ENCODE peak calls at places on chromosomes 1 and 21, in six cellular contexts. One of them, this sample, is unnamed.

GRCh38 chr21:32549454-32549853 is 35.9 kb downstream of the TCP10L start:
- DNase-seq in ELF-1: no peak
- DNase-seq in non-pigmented ciliary epithelial cell: no peak
- DNase-seq in globus pallidus: no peak
- DNase-seq in NCI-H2029 treated with DMSO at 0.1 percent for 48 hours: no peak
- DNase-seq in stimulated activated CD8-positive, alpha-beta memory T cell treated with anti-CD3 and anti-CD28 coated beads, Interleukin-2, amount 100 ng/mL, for 48 hours: no peak
- DNase-seq in this sample: no peak

GRCh38 chr1:150420560-150421265 is 56.8 kb downstream of the RPRD2 start:
- DNase-seq in ELF-1: no peak
- DNase-seq in non-pigmented ciliary epithelial cell: no peak
- DNase-seq in globus pallidus: peak
- DNase-seq in NCI-H2029 treated with DMSO at 0.1 percent for 48 hours: peak
- DNase-seq in stimulated activated CD8-positive, alpha-beta memory T cell treated with anti-CD3 and anti-CD28 coated beads, Interleukin-2, amount 100 ng/mL, for 48 hours: no peak
- DNase-seq in this sample: no peak

GRCh38 chr1:66598670-66599069 is 64.7 kb downstream of the SGIP1 start:
- DNase-seq in ELF-1: peak
- DNase-seq in non-pigmented ciliary epithelial cell: peak
- DNase-seq in globus pallidus: no peak
- DNase-seq in NCI-H2029 treated with DMSO at 0.1 percent for 48 hours: no peak
- DNase-seq in stimulated activated CD8-positive, alpha-beta memory T cell treated with anti-CD3 and anti-CD28 coated beads, Interleukin-2, amount 100 ng/mL, for 48 hours: no peak
- DNase-seq in this sample: no peak

GRCh38 chr1:205261946-205262668 is 34.4 kb downstream of the TMCC2 start:
- DNase-seq in ELF-1: peak
- DNase-seq in non-pigmented ciliary epithelial cell: no peak
- DNase-seq in globus pallidus: peak
- DNase-seq in NCI-H2029 treated with DMSO at 0.1 percent for 48 hours: no peak
- DNase-seq in stimulated activated CD8-positive, alpha-beta memory T cell treated with anti-CD3 and anti-CD28 coated beads, Interleukin-2, amount 100 ng/mL, for 48 hours: no peak
- DNase-seq in this sample: no peak

GRCh38 chr1:86537928-86538695 is 8.8 kb upstream of the CLCA4 start:
- DNase-seq in ELF-1: no peak
- DNase-seq in non-pigmented ciliary epithelial cell: no peak
- DNase-seq in globus pallidus: no peak
- DNase-seq in NCI-H2029 treated with DMSO at 0.1 percent for 48 hours: no peak
- DNase-seq in stimulated activated CD8-positive, alpha-beta memory T cell treated with anti-CD3 and anti-CD28 coated beads, Interleukin-2, amount 100 ng/mL, for 48 hours: no peak
- DNase-seq in this sample: no peak

GRCh38 chr1:24343412-24344089 is 24.4 kb downstream of the GRHL3 start:
- DNase-seq in ELF-1: no peak
- DNase-seq in non-pigmented ciliary epithelial cell: no peak
- DNase-seq in globus pallidus: no peak
- DNase-seq in NCI-H2029 treated with DMSO at 0.1 percent for 48 hours: no peak
- DNase-seq in stimulated activated CD8-positive, alpha-beta memory T cell treated with anti-CD3 and anti-CD28 coated beads, Interleukin-2, amount 100 ng/mL, for 48 hours: no peak
- DNase-seq in this sample: no peak

GRCh38 chr21:39537571-39537970 is 75.2 kb upstream of the B3GALT5 start:
- DNase-seq in ELF-1: peak
- DNase-seq in non-pigmented ciliary epithelial cell: no peak
- DNase-seq in globus pallidus: no peak
- DNase-seq in NCI-H2029 treated with DMSO at 0.1 percent for 48 hours: no peak
- DNase-seq in stimulated activated CD8-positive, alpha-beta memory T cell treated with anti-CD3 and anti-CD28 coated beads, Interleukin-2, amount 100 ng/mL, for 48 hours: no peak
- DNase-seq in this sample: no peak

GRCh38 chr1:10634428-10635384 is 160.0 kb downstream of the PEX14 start:
- DNase-seq in ELF-1: no peak
- DNase-seq in non-pigmented ciliary epithelial cell: no peak
- DNase-seq in globus pallidus: no peak
- DNase-seq in NCI-H2029 treated with DMSO at 0.1 percent for 48 hours: no peak
- DNase-seq in stimulated activated CD8-positive, alpha-beta memory T cell treated with anti-CD3 and anti-CD28 coated beads, Interleukin-2, amount 100 ng/mL, for 48 hours: no peak
- DNase-seq in this sample: no peak

GRCh38 chr1:19351858-19352257 is 39.7 kb downstream of the SLC66A1 start:
- DNase-seq in ELF-1: no peak
- DNase-seq in non-pigmented ciliary epithelial cell: no peak
- DNase-seq in globus pallidus: no peak
- DNase-seq in NCI-H2029 treated with DMSO at 0.1 percent for 48 hours: no peak
- DNase-seq in stimulated activated CD8-positive, alpha-beta memory T cell treated with anti-CD3 and anti-CD28 coated beads, Interleukin-2, amount 100 ng/mL, for 48 hours: no peak
- DNase-seq in this sample: no peak

GRCh38 chr1:905811-906531 is 17.8 kb upstream of the SAMD11 start:
- DNase-seq in ELF-1: no peak
- DNase-seq in non-pigmented ciliary epithelial cell: no peak
- DNase-seq in globus pallidus: no peak
- DNase-seq in NCI-H2029 treated with DMSO at 0.1 percent for 48 hours: no peak
- DNase-seq in stimulated activated CD8-positive, alpha-beta memory T cell treated with anti-CD3 and anti-CD28 coated beads, Interleukin-2, amount 100 ng/mL, for 48 hours: no peak
- DNase-seq in this sample: no peak

GRCh38 chr1:203045821-203046594 is 19.7 kb downstream of the PPFIA4 start:
- DNase-seq in ELF-1: no peak
- DNase-seq in non-pigmented ciliary epithelial cell: no peak
- DNase-seq in globus pallidus: no peak
- DNase-seq in NCI-H2029 treated with DMSO at 0.1 percent for 48 hours: no peak
- DNase-seq in stimulated activated CD8-positive, alpha-beta memory T cell treated with anti-CD3 and anti-CD28 coated beads, Interleukin-2, amount 100 ng/mL, for 48 hours: no peak
- DNase-seq in this sample: no peak

GRCh38 chr1:84298336-84298687 is 3.2 kb upstream of the SAMD13 start:
- DNase-seq in ELF-1: peak
- DNase-seq in non-pigmented ciliary epithelial cell: no peak
- DNase-seq in globus pallidus: peak
- DNase-seq in NCI-H2029 treated with DMSO at 0.1 percent for 48 hours: no peak
- DNase-seq in stimulated activated CD8-positive, alpha-beta memory T cell treated with anti-CD3 and anti-CD28 coated beads, Interleukin-2, amount 100 ng/mL, for 48 hours: peak
- DNase-seq in this sample: peak

GRCh38 chr1:71908871-71909390 is 373.4 kb downstream of the NEGR1 start:
- DNase-seq in ELF-1: no peak
- DNase-seq in non-pigmented ciliary epithelial cell: no peak
- DNase-seq in globus pallidus: no peak
- DNase-seq in NCI-H2029 treated with DMSO at 0.1 percent for 48 hours: peak
- DNase-seq in stimulated activated CD8-positive, alpha-beta memory T cell treated with anti-CD3 and anti-CD28 coated beads, Interleukin-2, amount 100 ng/mL, for 48 hours: no peak
- DNase-seq in this sample: peak

GRCh38 chr1:4422496-4423289 is 231.7 kb upstream of the AJAP1 start:
- DNase-seq in ELF-1: peak
- DNase-seq in non-pigmented ciliary epithelial cell: no peak
- DNase-seq in globus pallidus: no peak
- DNase-seq in NCI-H2029 treated with DMSO at 0.1 percent for 48 hours: no peak
- DNase-seq in stimulated activated CD8-positive, alpha-beta memory T cell treated with anti-CD3 and anti-CD28 coated beads, Interleukin-2, amount 100 ng/mL, for 48 hours: no peak
- DNase-seq in this sample: no peak

GRCh38 chr1:47756006-47756405 is 241.2 kb downstream of the TRABD2B start:
- DNase-seq in ELF-1: peak
- DNase-seq in non-pigmented ciliary epithelial cell: no peak
- DNase-seq in globus pallidus: no peak
- DNase-seq in NCI-H2029 treated with DMSO at 0.1 percent for 48 hours: no peak
- DNase-seq in stimulated activated CD8-positive, alpha-beta memory T cell treated with anti-CD3 and anti-CD28 coated beads, Interleukin-2, amount 100 ng/mL, for 48 hours: no peak
- DNase-seq in this sample: no peak

GRCh38 chr1:236524142-236524891 is 535 bp downstream of the LGALS8 start:
- DNase-seq in ELF-1: peak
- DNase-seq in non-pigmented ciliary epithelial cell: no peak
- DNase-seq in globus pallidus: peak
- DNase-seq in NCI-H2029 treated with DMSO at 0.1 percent for 48 hours: peak
- DNase-seq in stimulated activated CD8-positive, alpha-beta memory T cell treated with anti-CD3 and anti-CD28 coated beads, Interleukin-2, amount 100 ng/mL, for 48 hours: peak
- DNase-seq in this sample: peak

GRCh38 chr1:245448858-245449534 is 294.2 kb downstream of the KIF26B start:
- DNase-seq in ELF-1: no peak
- DNase-seq in non-pigmented ciliary epithelial cell: no peak
- DNase-seq in globus pallidus: no peak
- DNase-seq in NCI-H2029 treated with DMSO at 0.1 percent for 48 hours: peak
- DNase-seq in stimulated activated CD8-positive, alpha-beta memory T cell treated with anti-CD3 and anti-CD28 coated beads, Interleukin-2, amount 100 ng/mL, for 48 hours: no peak
- DNase-seq in this sample: peak

GRCh38 chr1:166785987-166786386 is 53.3 kb upstream of the POGK start:
- DNase-seq in ELF-1: no peak
- DNase-seq in non-pigmented ciliary epithelial cell: no peak
- DNase-seq in globus pallidus: no peak
- DNase-seq in NCI-H2029 treated with DMSO at 0.1 percent for 48 hours: no peak
- DNase-seq in stimulated activated CD8-positive, alpha-beta memory T cell treated with anti-CD3 and anti-CD28 coated beads, Interleukin-2, amount 100 ng/mL, for 48 hours: no peak
- DNase-seq in this sample: no peak

GRCh38 chr1:205978676-205979075 is 24.5 kb downstream of the RAB7B start:
- DNase-seq in ELF-1: no peak
- DNase-seq in non-pigmented ciliary epithelial cell: no peak
- DNase-seq in globus pallidus: no peak
- DNase-seq in NCI-H2029 treated with DMSO at 0.1 percent for 48 hours: no peak
- DNase-seq in stimulated activated CD8-positive, alpha-beta memory T cell treated with anti-CD3 and anti-CD28 coated beads, Interleukin-2, amount 100 ng/mL, for 48 hours: no peak
- DNase-seq in this sample: no peak

GRCh38 chr1:201566933-201567801 is 28.2 kb downstream of the NAV1 start:
- DNase-seq in ELF-1: no peak
- DNase-seq in non-pigmented ciliary epithelial cell: no peak
- DNase-seq in globus pallidus: no peak
- DNase-seq in NCI-H2029 treated with DMSO at 0.1 percent for 48 hours: no peak
- DNase-seq in stimulated activated CD8-positive, alpha-beta memory T cell treated with anti-CD3 and anti-CD28 coated beads, Interleukin-2, amount 100 ng/mL, for 48 hours: no peak
- DNase-seq in this sample: no peak

GRCh38 chr1:234398849-234399381 is 25.7 kb downstream of the COA6 start:
- DNase-seq in ELF-1: no peak
- DNase-seq in non-pigmented ciliary epithelial cell: peak
- DNase-seq in globus pallidus: no peak
- DNase-seq in NCI-H2029 treated with DMSO at 0.1 percent for 48 hours: no peak
- DNase-seq in stimulated activated CD8-positive, alpha-beta memory T cell treated with anti-CD3 and anti-CD28 coated beads, Interleukin-2, amount 100 ng/mL, for 48 hours: no peak
- DNase-seq in this sample: no peak

GRCh38 chr1:246971969-246972368 is 35.9 kb downstream of the ZNF695 start:
- DNase-seq in ELF-1: peak
- DNase-seq in non-pigmented ciliary epithelial cell: no peak
- DNase-seq in globus pallidus: no peak
- DNase-seq in NCI-H2029 treated with DMSO at 0.1 percent for 48 hours: no peak
- DNase-seq in stimulated activated CD8-positive, alpha-beta memory T cell treated with anti-CD3 and anti-CD28 coated beads, Interleukin-2, amount 100 ng/mL, for 48 hours: no peak
- DNase-seq in this sample: no peak

GRCh38 chr1:2233468-2233867 is 5.3 kb downstream of the SKI start:
- DNase-seq in ELF-1: peak
- DNase-seq in non-pigmented ciliary epithelial cell: no peak
- DNase-seq in globus pallidus: no peak
- DNase-seq in NCI-H2029 treated with DMSO at 0.1 percent for 48 hours: no peak
- DNase-seq in stimulated activated CD8-positive, alpha-beta memory T cell treated with anti-CD3 and anti-CD28 coated beads, Interleukin-2, amount 100 ng/mL, for 48 hours: no peak
- DNase-seq in this sample: no peak

GRCh38 chr1:152656459-152656858 is 6.7 kb upstream of the LCE2D start:
- DNase-seq in ELF-1: no peak
- DNase-seq in non-pigmented ciliary epithelial cell: no peak
- DNase-seq in globus pallidus: no peak
- DNase-seq in NCI-H2029 treated with DMSO at 0.1 percent for 48 hours: no peak
- DNase-seq in stimulated activated CD8-positive, alpha-beta memory T cell treated with anti-CD3 and anti-CD28 coated beads, Interleukin-2, amount 100 ng/mL, for 48 hours: no peak
- DNase-seq in this sample: no peak

GRCh38 chr21:34704119-34704518 is 35.3 kb downstream of the CLIC6 start:
- DNase-seq in ELF-1: no peak
- DNase-seq in non-pigmented ciliary epithelial cell: no peak
- DNase-seq in globus pallidus: peak
- DNase-seq in NCI-H2029 treated with DMSO at 0.1 percent for 48 hours: no peak
- DNase-seq in stimulated activated CD8-positive, alpha-beta memory T cell treated with anti-CD3 and anti-CD28 coated beads, Interleukin-2, amount 100 ng/mL, for 48 hours: no peak
- DNase-seq in this sample: no peak

GRCh38 chr21:35473496-35473895 is 424.4 kb upstream of the RUNX1 start:
- DNase-seq in ELF-1: no peak
- DNase-seq in non-pigmented ciliary epithelial cell: no peak
- DNase-seq in globus pallidus: peak
- DNase-seq in NCI-H2029 treated with DMSO at 0.1 percent for 48 hours: no peak
- DNase-seq in stimulated activated CD8-positive, alpha-beta memory T cell treated with anti-CD3 and anti-CD28 coated beads, Interleukin-2, amount 100 ng/mL, for 48 hours: no peak
- DNase-seq in this sample: no peak

GRCh38 chr1:190119683-190120082 is 358.0 kb downstream of the BRINP3 start:
- DNase-seq in ELF-1: no peak
- DNase-seq in non-pigmented ciliary epithelial cell: no peak
- DNase-seq in globus pallidus: no peak
- DNase-seq in NCI-H2029 treated with DMSO at 0.1 percent for 48 hours: no peak
- DNase-seq in stimulated activated CD8-positive, alpha-beta memory T cell treated with anti-CD3 and anti-CD28 coated beads, Interleukin-2, amount 100 ng/mL, for 48 hours: no peak
- DNase-seq in this sample: no peak

GRCh38 chr1:65247419-65248359 is 61.7 kb upstream of the DNAJC6 start:
- DNase-seq in ELF-1: peak
- DNase-seq in non-pigmented ciliary epithelial cell: peak
- DNase-seq in globus pallidus: peak
- DNase-seq in NCI-H2029 treated with DMSO at 0.1 percent for 48 hours: no peak
- DNase-seq in stimulated activated CD8-positive, alpha-beta memory T cell treated with anti-CD3 and anti-CD28 coated beads, Interleukin-2, amount 100 ng/mL, for 48 hours: no peak
- DNase-seq in this sample: no peak

GRCh38 chr1:109091196-109092193 is 931 bp downstream of the TMEM167B start:
- DNase-seq in ELF-1: no peak
- DNase-seq in non-pigmented ciliary epithelial cell: no peak
- DNase-seq in globus pallidus: no peak
- DNase-seq in NCI-H2029 treated with DMSO at 0.1 percent for 48 hours: no peak
- DNase-seq in stimulated activated CD8-positive, alpha-beta memory T cell treated with anti-CD3 and anti-CD28 coated beads, Interleukin-2, amount 100 ng/mL, for 48 hours: no peak
- DNase-seq in this sample: no peak

GRCh38 chr1:244768804-244769203 is 66.7 kb upstream of the COX20 start:
- DNase-seq in ELF-1: peak
- DNase-seq in non-pigmented ciliary epithelial cell: no peak
- DNase-seq in globus pallidus: no peak
- DNase-seq in NCI-H2029 treated with DMSO at 0.1 percent for 48 hours: no peak
- DNase-seq in stimulated activated CD8-positive, alpha-beta memory T cell treated with anti-CD3 and anti-CD28 coated beads, Interleukin-2, amount 100 ng/mL, for 48 hours: no peak
- DNase-seq in this sample: no peak

GRCh38 chr1:160768295-160768657 is 27.7 kb upstream of the LY9 start:
- DNase-seq in ELF-1: peak
- DNase-seq in non-pigmented ciliary epithelial cell: no peak
- DNase-seq in globus pallidus: no peak
- DNase-seq in NCI-H2029 treated with DMSO at 0.1 percent for 48 hours: no peak
- DNase-seq in stimulated activated CD8-positive, alpha-beta memory T cell treated with anti-CD3 and anti-CD28 coated beads, Interleukin-2, amount 100 ng/mL, for 48 hours: peak
- DNase-seq in this sample: no peak

GRCh38 chr1:53957231-53957818 is 11.2 kb downstream of the LRRC42 start:
- DNase-seq in ELF-1: peak
- DNase-seq in non-pigmented ciliary epithelial cell: peak
- DNase-seq in globus pallidus: no peak
- DNase-seq in NCI-H2029 treated with DMSO at 0.1 percent for 48 hours: peak
- DNase-seq in stimulated activated CD8-positive, alpha-beta memory T cell treated with anti-CD3 and anti-CD28 coated beads, Interleukin-2, amount 100 ng/mL, for 48 hours: no peak
- DNase-seq in this sample: peak

GRCh38 chr1:160428655-160429054 is 28.3 kb downstream of the VANGL2 start:
- DNase-seq in ELF-1: peak
- DNase-seq in non-pigmented ciliary epithelial cell: no peak
- DNase-seq in globus pallidus: peak
- DNase-seq in NCI-H2029 treated with DMSO at 0.1 percent for 48 hours: peak
- DNase-seq in stimulated activated CD8-positive, alpha-beta memory T cell treated with anti-CD3 and anti-CD28 coated beads, Interleukin-2, amount 100 ng/mL, for 48 hours: peak
- DNase-seq in this sample: peak

This sample was measured in NCI-H510A treated with DMSO at 0.1 percent for 48 hours.